ENCODE peak calls at places on chromosomes 6 and 20, in five cellular contexts. P, L, G, A and O are unnamed samples.

GRCh38 chr6:35833534-35833933 is 28.4 kb downstream of the LHFPL5 start:
- DNase-seq in L (no peak), G (no peak), A (no peak), P (no peak), O (peak; percentile 32)

GRCh38 chr20:13800728-13801134 is 15.9 kb downstream of the NDUFAF5 start:
- DNase-seq in A (no peak), P (peak; percentile 46), G (no peak), L (no peak), O (peak; percentile 98)

GRCh38 chr6:137999815-138000214 is 107.4 kb downstream of the PERP start:
- DNase-seq in P (no peak), L (no peak), A (no peak), G (no peak), O (no peak)

GRCh38 chr20:16208443-16208842 is 364.8 kb downstream of the KIF16B start:
- DNase-seq in G (no peak), A (no peak), L (no peak), P (no peak), O (no peak)

GRCh38 chr20:58945967-58946631 is 35.0 kb upstream of the NELFCD start:
- DNase-seq in L (no peak), G (no peak), P (no peak), A (no peak), O (no peak)

GRCh38 chr6:56579155-56579851 is 63.4 kb downstream of the DST start:
- DNase-seq in L (no peak), G (no peak), A (no peak), P (no peak), O (no peak)

GRCh38 chr6:15715060-15715459 is 52.2 kb upstream of the DTNBP1 start:
- DNase-seq in L (no peak), A (no peak), G (no peak), P (no peak), O (peak; percentile 1)

GRCh38 chr6:43981363-43981990 is 145.8 kb downstream of the MRPL14 start:
- DNase-seq in P (no peak), L (no peak), G (peak; percentile 6), A (no peak), O (no peak)

GRCh38 chr20:57650266-57650665 is 30.0 kb upstream of the ZBP1 start:
- DNase-seq in P (no peak), A (no peak), L (no peak), G (peak; percentile 8), O (no peak)

GRCh38 chr20:16518068-16518783 is 55.0 kb downstream of the KIF16B start:
- DNase-seq in L (peak; percentile 13), G (no peak), A (no peak), P (peak; percentile 60), O (peak; percentile 34)

GRCh38 chr6:63537126-63537958 is 34.9 kb upstream of the LOC128125822 start:
- DNase-seq in P (no peak), L (no peak), G (no peak), A (no peak), O (peak; percentile 5)

GRCh38 chr20:39990692-39991091 is 698.3 kb downstream of the MAFB start:
- DNase-seq in G (no peak), L (no peak), A (no peak), P (no peak), O (no peak)

GRCh38 chr6:108921547-108922331 is 73.5 kb downstream of the ARMC2 start:
- DNase-seq in L (no peak), G (no peak), P (peak; percentile 66), A (no peak), O (peak; percentile 91)

GRCh38 chr20:48184229-48184628 is 398.9 kb upstream of the SULF2 start:
- DNase-seq in A (no peak), G (no peak), P (no peak), L (no peak), O (no peak)

GRCh38 chr6:137261393-137262154 is 42.4 kb upstream of the IFNGR1 start:
- DNase-seq in A (no peak), P (no peak), L (no peak), G (no peak), O (peak; percentile 36)